ENCODE peak calls at places on chromosomes 3 and 15, in four cellular contexts. One of them, this sample, is unnamed.

GRCh38 chr3:138688871-138689299 is 80.3 kb downstream of the FAIM start:
- DNase-seq in IMR-90: no peak
- DNase-seq in mesendoderm: no peak
- DNase-seq in H9: no peak
- DNase-seq in this sample: no peak

GRCh38 chr3:14289590-14290453 is 111.2 kb downstream of the LSM3 start:
- DNase-seq in H9: no peak
- DNase-seq in mesendoderm: peak
- DNase-seq in IMR-90: peak
- DNase-seq in this sample: no peak

GRCh38 chr3:50124363-50125226 is 30.5 kb upstream of the SEMA3F start:
- DNase-seq in IMR-90: no peak
- DNase-seq in H9: no peak
- DNase-seq in mesendoderm: no peak
- DNase-seq in this sample: peak

GRCh38 chr15:58510715-58511465 is 79.1 kb downstream of the LIPC start:
- DNase-seq in mesendoderm: no peak
- DNase-seq in H9: no peak
- DNase-seq in IMR-90: peak
- DNase-seq in this sample: no peak

GRCh38 chr3:177057768-177058167 is 139.5 kb downstream of the TBL1XR1 start:
- DNase-seq in H9: no peak
- DNase-seq in mesendoderm: no peak
- DNase-seq in IMR-90: peak
- DNase-seq in this sample: no peak

GRCh38 chr15:42033214-42033873 is 12.5 kb upstream of the PLA2G4E start:
- DNase-seq in IMR-90: no peak
- DNase-seq in H9: no peak
- DNase-seq in mesendoderm: no peak
- DNase-seq in this sample: no peak

GRCh38 chr15:69551391-69552056 is 98.9 kb downstream of the RPLP1 start:
- DNase-seq in H9: no peak
- DNase-seq in IMR-90: no peak
- DNase-seq in mesendoderm: no peak
- DNase-seq in this sample: no peak

GRCh38 chr3:122959339-122959738 is 68.2 kb downstream of the SEMA5B start:
- DNase-seq in IMR-90: no peak
- DNase-seq in H9: no peak
- DNase-seq in mesendoderm: no peak
- DNase-seq in this sample: no peak

GRCh38 chr3:8457039-8457438 is 44.6 kb upstream of the LMCD1 start:
- DNase-seq in IMR-90: peak
- DNase-seq in mesendoderm: no peak
- DNase-seq in H9: no peak
- DNase-seq in this sample: no peak

GRCh38 chr15:67190813-67191212 is 63.6 kb downstream of the AAGAB start:
- DNase-seq in mesendoderm: no peak
- DNase-seq in H9: no peak
- DNase-seq in IMR-90: peak
- DNase-seq in this sample: no peak

GRCh38 chr3:156918746-156919145 is 92.6 kb downstream of the LEKR1 start:
- DNase-seq in H9: no peak
- DNase-seq in mesendoderm: no peak
- DNase-seq in IMR-90: no peak
- DNase-seq in this sample: no peak

GRCh38 chr3:108907194-108907593 is 46.5 kb downstream of the GUCA1C start:
- DNase-seq in IMR-90: peak
- DNase-seq in mesendoderm: no peak
- DNase-seq in H9: no peak
- DNase-seq in this sample: no peak

GRCh38 chr3:38332202-38332601 is 14.4 kb upstream of the XYLB start:
- DNase-seq in IMR-90: no peak
- DNase-seq in mesendoderm: no peak
- DNase-seq in H9: no peak
- DNase-seq in this sample: no peak

GRCh38 chr3:123688241-123688747 is 103.4 kb upstream of the HACD2 start:
- DNase-seq in mesendoderm: no peak
- DNase-seq in IMR-90: peak
- DNase-seq in H9: no peak
- DNase-seq in this sample: no peak

GRCh38 chr3:113063126-113063894 is 72.5 kb downstream of the GTPBP8 start:
- DNase-seq in IMR-90: no peak
- DNase-seq in H9: no peak
- DNase-seq in mesendoderm: no peak
- DNase-seq in this sample: no peak

GRCh38 chr3:185216587-185216918 is 37.3 kb downstream of the EHHADH start:
- DNase-seq in H9: no peak
- DNase-seq in IMR-90: no peak
- DNase-seq in mesendoderm: peak
- DNase-seq in this sample: no peak

GRCh38 chr3:108338901-108339545 is 42.7 kb downstream of the HHLA2 start:
- DNase-seq in IMR-90: no peak
- DNase-seq in H9: no peak
- DNase-seq in mesendoderm: no peak
- DNase-seq in this sample: no peak

GRCh38 chr3:136621628-136622027 is 130.6 kb downstream of the STAG1 start:
- DNase-seq in IMR-90: peak
- DNase-seq in mesendoderm: no peak
- DNase-seq in H9: no peak
- DNase-seq in this sample: no peak

GRCh38 chr15:32657198-32657886 is 15.8 kb downstream of the SCG5 start:
- DNase-seq in mesendoderm: no peak
- DNase-seq in H9: no peak
- DNase-seq in IMR-90: no peak
- DNase-seq in this sample: no peak

GRCh38 chr3:71062037-71062919 is 521.2 kb downstream of the FOXP1 start:
- DNase-seq in H9: no peak
- DNase-seq in mesendoderm: no peak
- DNase-seq in IMR-90: peak
- DNase-seq in this sample: no peak

GRCh38 chr3:99356681-99357080 is 281.7 kb upstream of the COL8A1 start:
- DNase-seq in IMR-90: no peak
- DNase-seq in H9: no peak
- DNase-seq in mesendoderm: no peak
- DNase-seq in this sample: no peak

GRCh38 chr15:70101459-70102113 is 3.9 kb upstream of the TLE3 start:
- DNase-seq in H9: peak
- DNase-seq in mesendoderm: peak
- DNase-seq in IMR-90: peak
- DNase-seq in this sample: peak

GRCh38 chr15:26472661-26473060 is 300.2 kb downstream of the GABRB3 start:
- DNase-seq in H9: no peak
- DNase-seq in mesendoderm: no peak
- DNase-seq in IMR-90: no peak
- DNase-seq in this sample: no peak

GRCh38 chr15:48076454-48076853 is 44.3 kb upstream of the SLC24A5 start:
- DNase-seq in H9: no peak
- DNase-seq in IMR-90: no peak
- DNase-seq in mesendoderm: no peak
- DNase-seq in this sample: no peak

GRCh38 chr3:16239082-16239770 is 25.5 kb downstream of the DPH3 start:
- DNase-seq in mesendoderm: no peak
- DNase-seq in IMR-90: no peak
- DNase-seq in H9: no peak
- DNase-seq in this sample: no peak

GRCh38 chr3:119388577-119388976 is 74.8 kb downstream of the TMEM39A start:
- DNase-seq in H9: no peak
- DNase-seq in mesendoderm: peak
- DNase-seq in IMR-90: no peak
- DNase-seq in this sample: no peak

GRCh38 chr3:53941174-53941573 is 49.5 kb upstream of the SELENOK start:
- DNase-seq in IMR-90: peak
- DNase-seq in H9: no peak
- DNase-seq in mesendoderm: no peak
- DNase-seq in this sample: no peak

GRCh38 chr3:181313379-181313778 is 323.8 kb upstream of the DNAJC19 start:
- DNase-seq in H9: no peak
- DNase-seq in IMR-90: no peak
- DNase-seq in mesendoderm: no peak
- DNase-seq in this sample: no peak

GRCh38 chr3:29186982-29187718 is 93.7 kb upstream of the RBMS3 start:
- DNase-seq in H9: no peak
- DNase-seq in mesendoderm: peak
- DNase-seq in IMR-90: peak
- DNase-seq in this sample: no peak

GRCh38 chr3:55060921-55061555 is 133.2 kb upstream of the LRTM1 start:
- DNase-seq in mesendoderm: no peak
- DNase-seq in IMR-90: peak
- DNase-seq in H9: no peak
- DNase-seq in this sample: no peak

GRCh38 chr3:32391643-32392529 is at the start of gene CMTM7:
- DNase-seq in mesendoderm: peak
- DNase-seq in H9: peak
- DNase-seq in IMR-90: peak
- DNase-seq in this sample: peak

GRCh38 chr3:171088496-171088895 is 62.0 kb upstream of the SLC2A2 start:
- DNase-seq in H9: no peak
- DNase-seq in mesendoderm: no peak
- DNase-seq in IMR-90: peak
- DNase-seq in this sample: no peak

GRCh38 chr3:171967932-171968678 is 71.3 kb upstream of the FNDC3B start:
- DNase-seq in H9: no peak
- DNase-seq in IMR-90: peak
- DNase-seq in mesendoderm: no peak
- DNase-seq in this sample: no peak

GRCh38 chr3:146511402-146512134 is 32.8 kb downstream of the PLSCR1 start:
- DNase-seq in mesendoderm: peak
- DNase-seq in IMR-90: no peak
- DNase-seq in H9: no peak
- DNase-seq in this sample: no peak

DNA sequence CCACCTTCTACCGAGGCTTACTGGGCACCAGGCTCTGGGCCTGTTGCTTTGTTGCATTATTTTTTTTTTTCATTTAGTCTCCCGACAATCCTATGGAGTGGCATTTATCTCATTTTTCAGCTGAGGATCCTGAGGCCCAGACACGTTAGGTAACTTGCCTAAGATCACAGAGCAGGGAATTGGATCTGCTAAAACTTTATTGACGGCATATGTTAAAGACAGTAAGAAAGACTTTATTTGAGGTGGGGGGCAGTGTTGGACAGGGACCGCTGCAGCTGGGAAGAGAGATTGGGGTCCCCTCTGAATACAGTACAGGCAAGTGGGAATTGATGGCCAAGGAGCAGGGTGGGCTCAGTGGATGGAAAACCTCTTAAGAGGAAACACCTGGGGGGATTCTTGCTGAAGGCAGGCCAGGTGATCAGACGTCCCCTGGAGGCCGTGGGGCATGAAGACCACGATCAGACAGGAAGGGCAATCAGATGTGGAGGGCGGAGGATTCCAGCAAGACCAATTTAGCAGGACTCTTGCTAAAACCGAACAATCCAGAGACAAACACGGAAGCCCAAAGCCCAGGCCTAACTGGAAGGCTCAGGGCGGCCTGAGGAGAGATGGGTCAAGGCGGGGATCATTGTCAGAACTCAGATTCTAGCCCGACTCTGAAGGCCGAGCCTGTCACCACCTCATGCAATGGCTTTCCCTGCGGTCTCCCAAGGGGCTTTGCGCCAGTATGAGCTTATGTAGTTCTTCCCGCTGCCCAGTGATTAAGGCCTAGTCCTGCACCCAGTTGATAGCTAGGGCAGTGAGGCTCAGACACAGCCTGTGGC is 53.7 kb downstream of the RGMA start:
- DNase-seq in IMR-90: no peak
- DNase-seq in mesendoderm: no peak
- DNase-seq in H9: no peak
- DNase-seq in this sample: no peak
- H4K5ac ChIP-seq in IMR-90: no peak
- H4K5ac ChIP-seq in mesendoderm: no peak
- H4K5ac ChIP-seq in H9: no peak
- H4K5ac ChIP-seq in this sample: no peak

DNA sequence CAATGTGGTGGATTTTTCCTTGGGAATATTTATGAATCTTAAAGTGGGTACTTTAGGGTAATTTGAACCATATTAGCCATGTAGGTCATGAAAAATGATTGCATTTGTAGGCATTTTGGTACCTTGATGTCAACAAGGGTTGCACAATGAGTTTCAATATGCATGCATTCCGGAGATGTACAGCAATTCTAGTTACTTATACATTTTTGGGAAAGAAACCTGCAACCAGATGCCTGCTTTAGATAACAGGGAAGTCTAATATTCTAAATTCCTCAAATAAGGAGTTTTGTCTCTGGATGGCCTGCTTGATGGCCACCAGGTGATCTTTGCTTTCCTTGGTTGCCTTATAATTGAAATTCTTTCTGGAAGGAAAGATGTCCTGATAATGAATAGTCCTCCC is 240.5 kb upstream of the SETMAR start:
- DNase-seq in IMR-90: no peak
- DNase-seq in mesendoderm: no peak
- DNase-seq in H9: no peak
- DNase-seq in this sample: no peak
- H4K5ac ChIP-seq in IMR-90: no peak
- H4K5ac ChIP-seq in mesendoderm: no peak
- H4K5ac ChIP-seq in H9: no peak
- H4K5ac ChIP-seq in this sample: no peak

DNA sequence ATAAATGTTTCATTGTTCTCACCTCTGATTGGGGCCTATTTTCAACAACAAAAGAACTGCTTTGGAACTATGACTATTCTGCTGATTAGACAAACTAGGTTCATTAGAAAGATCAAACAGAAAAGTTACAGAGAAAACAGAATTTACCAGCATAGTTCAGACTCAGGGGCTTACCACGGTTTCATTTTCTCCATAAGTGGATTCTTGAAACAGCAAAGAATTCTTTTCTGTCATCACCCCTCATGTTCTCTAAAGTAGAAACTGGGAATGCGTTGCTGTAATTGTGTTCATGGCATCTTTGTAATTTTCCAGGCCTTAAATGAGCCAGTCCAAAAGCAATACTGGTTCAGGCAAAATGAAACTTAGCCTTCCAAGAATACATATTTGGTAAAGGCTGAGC is 287.7 kb downstream of the CHL1 start:
- DNase-seq in mesendoderm: no peak
- DNase-seq in IMR-90: no peak
- DNase-seq in H9: no peak
- DNase-seq in this sample: no peak
- H4K5ac ChIP-seq in mesendoderm: no peak
- H4K5ac ChIP-seq in IMR-90: no peak
- H4K5ac ChIP-seq in H9: no peak
- H4K5ac ChIP-seq in this sample: no peak

DNA sequence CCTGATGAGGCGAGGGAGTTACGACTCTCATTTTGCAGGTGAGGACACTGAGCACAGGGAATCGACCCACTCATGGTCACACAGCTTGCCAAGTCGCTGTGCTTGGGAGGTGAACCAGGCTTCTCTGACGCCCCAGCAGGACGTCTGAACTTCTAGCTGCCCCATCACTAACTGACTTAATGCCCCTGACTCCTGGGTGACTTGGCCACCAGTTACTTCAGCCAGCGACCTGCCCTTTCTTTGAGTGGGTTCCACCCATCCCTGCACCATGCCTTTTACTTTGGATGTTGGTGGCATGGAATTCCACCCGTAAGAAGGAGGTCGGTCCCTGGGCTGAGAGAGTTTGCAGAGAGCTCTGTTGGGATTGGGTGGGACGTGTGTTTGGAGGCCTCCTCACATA is 54.8 kb downstream of the FLNB start:
- DNase-seq in IMR-90: no peak
- DNase-seq in H9: no peak
- DNase-seq in mesendoderm: no peak
- DNase-seq in this sample: no peak
- H4K5ac ChIP-seq in IMR-90: no peak
- H4K5ac ChIP-seq in H9: no peak
- H4K5ac ChIP-seq in mesendoderm: no peak
- H4K5ac ChIP-seq in this sample: no peak

This sample was measured in H1.